ENCODE peak calls at places on chromosomes 7 and 10, in nine cellular contexts. H is activated T-cell treated with anti-CD3 and anti-CD28 coated beads, Interleukin-2, amount 50 U/mL, for 4 hours; R is mucosa of descending colon; O is left cardiac atrium; L is activated naive CD8-positive, alpha-beta T cell treated with anti-CD3 and anti-CD28 coated beads, Interleukin-2, amount 50 U/mL, for 24 hours; B is naive B cell; G is left ventricle myocardium superior; I is naive thymus-derived CD4-positive, alpha-beta T cell; C is sciatic nerve. M is an unnamed sample.

GRCh38 chr7:635227-635626 is 91.3 kb upstream of the DNAAF5 start:
- ATAC-seq in H (no peak), L (no peak), B (no peak), I (no peak), G (no peak), C (no peak), O (no peak), R (no peak), M (no peak)

GRCh38 chr7:124152859-124153692 is 120.2 kb upstream of the TMEM229A start:
- ATAC-seq in H (no peak), I (no peak), C (no peak), G (peak), L (no peak), B (no peak), O (no peak), R (peak), M (no peak)

GRCh38 chr10:29841724-29842649 is 207.2 kb upstream of the SVIL start:
- ATAC-seq in G (peak), O (peak), R (peak), H (no peak), L (no peak), C (peak), I (no peak), B (no peak), M (no peak)

GRCh38 chr10:10533417-10533816 is 484.3 kb upstream of the CELF2 start:
- ATAC-seq in I (no peak), G (no peak), B (no peak), O (no peak), R (no peak), C (no peak), H (no peak), L (no peak), M (no peak)

GRCh38 chr10:98858525-98858924 is 377.1 kb downstream of the HPSE2 start:
- ATAC-seq in B (no peak), G (no peak), R (no peak), C (no peak), O (no peak), L (no peak), H (no peak), I (no peak), M (no peak)

GRCh38 chr10:104054430-104054829 is 31.2 kb downstream of the COL17A1 start:
- ATAC-seq in B (no peak), O (no peak), L (no peak), C (no peak), H (no peak), G (no peak), I (no peak), R (no peak), M (no peak)

GRCh38 chr10:44065788-44066075 is 319.2 kb downstream of the CXCL12 start:
- ATAC-seq in O (no peak), R (no peak), I (no peak), L (no peak), B (no peak), G (peak), C (peak), H (no peak), M (no peak)

GRCh38 chr7:77684030-77684429 is 12.2 kb upstream of the RSBN1L start:
- ATAC-seq in B (no peak), R (no peak), O (peak), H (no peak), C (peak), G (peak), L (no peak), I (no peak), M (no peak)

GRCh38 chr7:41975854-41976253 is 261.2 kb downstream of the GLI3 start:
- ATAC-seq in C (no peak), O (no peak), I (no peak), H (no peak), L (no peak), G (no peak), R (no peak), B (no peak), M (no peak)

GRCh38 chr10:113960617-113961260 is 82.9 kb upstream of the ADRB1 start:
- ATAC-seq in I (no peak), L (peak), R (peak), H (peak), C (no peak), O (no peak), B (peak), G (no peak), M (peak)

GRCh38 chr7:100215895-100216294 is 3.9 kb upstream of the PVRIG start:
- ATAC-seq in C (peak), R (no peak), I (no peak), O (no peak), B (no peak), H (no peak), G (peak), L (no peak), M (no peak)

GRCh38 chr10:31687545-31688482 is 240.8 kb downstream of the ARHGAP12 start:
- ATAC-seq in O (no peak), H (no peak), R (no peak), B (peak), C (peak), L (peak), I (peak), G (no peak), M (peak)

GRCh38 chr10:71804067-71804466 is 30.7 kb upstream of the VSIR start:
- ATAC-seq in B (no peak), C (peak), H (no peak), R (no peak), L (no peak), G (peak), I (peak), O (peak), M (no peak)

GRCh38 chr10:59892697-59893096 is 13.7 kb downstream of the CCDC6 start:
- ATAC-seq in C (no peak), B (no peak), R (no peak), I (peak), H (no peak), G (peak), L (no peak), O (no peak), M (no peak)